ENCODE peak calls at places on chromosomes 13 and 19, in four cellular contexts. R, S, A and B are unnamed samples.

GRCh38 chr13:34748561-34748960 is 193.5 kb upstream of the NBEA start:
- DNase-seq in R (no peak), S (no peak), A (no peak), B (no peak)

GRCh38 chr13:98556968-98557591 is 19.8 kb downstream of the STK24 start:
- DNase-seq in A (no peak), S (no peak), R (no peak), B (no peak)

GRCh38 chr13:111658150-111659100 is 338.0 kb downstream of the TEX29 start:
- DNase-seq in S (no peak), R (no peak), A (no peak), B (no peak)

GRCh38 chr13:96090240-96091101 is 564 bp downstream of the HS6ST3 start:
- DNase-seq in A (no peak), S (no peak), R (no peak), B (peak; percentile 77)

GRCh38 chr13:97223711-97224461 is 1.8 kb downstream of the MBNL2 start:
- DNase-seq in S (peak; percentile 71), A (peak; percentile 54), R (peak; percentile 20), B (no peak)

GRCh38 chr13:41915096-41915495 is 45.8 kb downstream of the VWA8 start:
- DNase-seq in R (no peak), S (no peak), A (no peak), B (no peak)

GRCh38 chr13:95677564-95678386 is 836 bp downstream of the DNAJC3 start:
- DNase-seq in A (no peak), S (peak; percentile 57), R (no peak), B (no peak)

GRCh38 chr13:66689628-66690027 is 540.5 kb downstream of the PCDH9 start:
- DNase-seq in R (no peak), A (no peak), S (no peak), B (no peak)

GRCh38 chr19:6060600-6061391 is 49.5 kb downstream of the RFX2 start:
- DNase-seq in S (peak; percentile 32), A (peak; percentile 59), R (peak; percentile 70), B (no peak)

GRCh38 chr13:24511019-24511823 is 1.4 kb downstream of the PARP4 start:
- DNase-seq in R (peak; percentile 28), A (no peak), S (peak; percentile 66), B (no peak)

GRCh38 chr19:42120276-42121010 is 11.8 kb downstream of the POU2F2 start:
- DNase-seq in A (no peak), S (no peak), R (no peak), B (no peak)

GRCh38 chr19:45645631-45646344 is 6.6 kb upstream of the EML2 start:
- DNase-seq in S (peak; percentile 71), A (peak; percentile 28), R (peak; percentile 91), B (peak; percentile 72)

GRCh38 chr19:15424121-15424520 is 5.3 kb upstream of the AKAP8L start:
- DNase-seq in A (no peak), R (no peak), S (no peak), B (peak; percentile 64)

GRCh38 chr19:45474941-45475516 is 7.2 kb downstream of the FOSB start:
- DNase-seq in A (no peak), S (no peak), R (no peak), B (peak; percentile 4)

GRCh38 chr19:47757617-47758432 is 12.5 kb downstream of the NOP53 start:
- DNase-seq in A (no peak), S (peak; percentile 67), R (no peak), B (no peak)

GRCh38 chr19:39380521-39381502 is 10.1 kb downstream of the PAF1 start:
- DNase-seq in A (no peak), S (no peak), R (no peak), B (no peak)

GRCh38 chr13:43698743-43699142 is 88.0 kb downstream of the ENOX1 start:
- DNase-seq in A (no peak), S (no peak), R (no peak), B (no peak)

GRCh38 chr13:44237276-44237767 is 136.3 kb upstream of the SERP2 start:
- DNase-seq in R (no peak), A (peak; percentile 65), S (peak; percentile 35), B (no peak)

GRCh38 chr19:54482889-54483288 is 9.8 kb upstream of the CDC42EP5 start:
- DNase-seq in S (no peak), A (no peak), R (no peak), B (no peak)

GRCh38 chr19:54478677-54479266 is 5.7 kb upstream of the CDC42EP5 start:
- DNase-seq in S (no peak), R (peak; percentile 46), A (no peak), B (no peak)

GRCh38 chr19:54484451-54484850 is 11.4 kb upstream of the CDC42EP5 start:
- DNase-seq in S (no peak), A (no peak), R (no peak), B (no peak)

GRCh38 chr19:54480048-54480447 is 7.0 kb upstream of the CDC42EP5 start:
- DNase-seq in R (no peak), S (no peak), A (no peak), B (no peak)

DNA sequence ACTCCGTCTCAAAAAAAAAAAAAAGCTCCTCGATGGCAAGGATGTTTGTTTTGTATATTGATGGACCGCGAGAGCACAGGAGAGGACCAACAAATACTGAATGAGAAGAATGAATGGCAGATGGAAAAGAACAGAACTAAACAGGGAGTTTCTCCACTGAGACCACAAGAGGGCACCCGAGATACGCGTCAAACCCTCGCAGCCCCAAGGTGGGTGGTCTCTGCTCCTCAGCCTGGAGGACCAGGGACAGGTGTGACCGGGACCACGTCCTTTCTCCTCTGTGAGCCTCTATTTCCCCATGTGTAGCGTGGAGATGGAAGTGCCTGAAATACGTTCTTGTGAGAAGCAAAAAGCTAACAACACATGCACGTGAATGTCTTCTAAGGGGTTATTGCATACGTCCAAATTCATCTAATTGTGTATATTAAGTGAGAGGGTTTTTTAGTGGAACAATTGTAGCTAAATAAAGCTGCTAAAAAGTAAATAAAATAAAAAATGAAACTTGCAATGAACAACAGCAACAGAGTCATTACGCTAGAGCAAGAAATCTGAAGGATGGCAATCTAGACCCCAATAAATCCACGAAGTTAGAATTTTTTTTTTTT is 8.3 kb upstream of the CDC42EP5 start:
- DNase-seq in A (no peak), R (peak; percentile 47), S (peak; percentile 37), B (no peak)
- TF ChIP-seq CTCF in A (peak; percentile 48), R (peak; percentile 77), S (peak; percentile 34), B (peak; percentile 26)

DNA sequence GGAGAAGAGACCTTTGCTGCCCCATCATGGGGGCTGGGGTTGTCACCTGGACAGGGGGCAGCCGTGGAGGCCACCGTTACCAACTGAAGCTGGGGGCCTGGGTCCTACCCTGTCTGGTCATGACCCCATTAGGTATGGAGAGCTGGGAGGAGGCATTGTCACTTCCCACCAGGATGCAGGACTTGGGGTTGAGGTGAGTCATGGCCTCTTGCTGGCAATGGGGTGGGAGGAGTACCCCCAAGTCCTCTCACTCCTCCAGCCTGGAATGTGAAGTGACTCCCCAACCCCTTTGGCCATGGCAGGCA is 9.0 kb downstream of the EGLN2 start:
- DNase-seq in R (no peak), A (no peak), S (no peak), B (no peak)
- H3K4me1 ChIP-seq in R (peaks cover 21% of the 10 kb centered on the region), A (peaks cover 21% of the 10 kb centered on the region), S (peaks cover 33% of the 10 kb centered on the region), B (peaks cover 29% of the 10 kb centered on the region)

DNA sequence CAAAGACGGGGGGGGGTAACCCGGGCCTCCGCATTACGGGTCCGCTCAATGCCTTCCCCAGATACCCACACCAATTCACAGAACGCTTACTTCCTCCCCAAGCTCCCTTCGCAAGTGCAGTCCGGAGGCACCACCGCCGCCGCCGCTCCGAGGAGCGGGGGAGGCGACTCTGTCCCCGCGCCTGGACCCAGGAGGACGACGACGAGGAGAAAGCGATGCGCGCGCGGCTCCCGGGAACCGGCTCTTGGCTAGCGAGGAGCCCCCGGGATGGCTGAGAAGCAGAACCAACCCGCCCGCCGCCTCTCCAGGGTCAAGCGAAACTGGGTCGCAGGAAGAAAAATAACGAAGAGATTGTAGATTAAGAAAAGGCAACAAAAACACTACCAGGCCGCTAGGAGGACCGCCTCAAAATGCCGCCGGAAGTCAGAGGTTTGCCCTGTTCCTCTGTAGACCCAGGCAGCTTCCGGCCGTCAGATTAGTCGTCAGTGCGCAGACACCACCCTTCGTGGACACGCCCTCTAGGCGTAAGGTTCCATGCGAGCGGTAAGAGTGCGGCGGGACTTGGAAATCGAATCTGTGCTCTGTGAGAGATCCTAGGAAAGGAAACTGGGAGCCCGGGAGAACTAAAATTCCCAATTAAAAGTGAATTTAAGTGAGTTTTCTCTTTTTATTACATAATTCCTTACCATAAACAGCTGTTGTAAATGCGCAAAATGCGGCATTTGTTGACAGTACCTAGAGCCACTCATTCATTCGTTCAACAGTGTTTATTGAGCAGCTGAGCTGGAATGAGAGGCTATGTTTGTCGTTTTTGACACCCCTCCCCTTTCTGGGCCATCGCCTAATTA is at the start of gene ZC3H13:
- DNase-seq in A (peak; percentile 89), R (peak; percentile 93), S (peak; percentile 96), B (peak; percentile 89)
- TF ChIP-seq CTCF in A (peak; percentile 57), R (peak; percentile 44), S (no peak), B (peak; percentile 25)

DNA sequence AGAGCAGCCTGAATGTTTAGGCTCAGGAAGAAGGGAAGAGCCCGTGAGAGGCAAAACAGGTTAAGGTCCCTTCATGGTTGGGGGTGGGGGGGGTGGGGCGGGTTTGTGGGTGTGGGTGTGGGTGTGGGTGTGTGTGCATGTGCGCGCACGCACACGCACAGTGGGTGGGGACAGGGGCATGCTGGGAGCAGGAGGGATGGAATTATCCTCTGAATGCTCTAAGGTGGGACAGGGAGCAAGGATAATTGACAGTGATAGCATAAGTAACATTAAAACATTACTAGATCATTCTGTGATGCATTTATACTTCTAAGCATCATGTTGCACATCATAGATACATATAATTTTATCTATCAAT is 64.7 kb downstream of the CCDC70 start:
- DNase-seq in A (no peak), R (no peak), S (no peak), B (no peak)
- H3K4me1 ChIP-seq in A (no peaks in the 10 kb centered on the region), R (no peaks in the 10 kb centered on the region), S (no peaks in the 10 kb centered on the region), B (no peaks in the 10 kb centered on the region)

DNA sequence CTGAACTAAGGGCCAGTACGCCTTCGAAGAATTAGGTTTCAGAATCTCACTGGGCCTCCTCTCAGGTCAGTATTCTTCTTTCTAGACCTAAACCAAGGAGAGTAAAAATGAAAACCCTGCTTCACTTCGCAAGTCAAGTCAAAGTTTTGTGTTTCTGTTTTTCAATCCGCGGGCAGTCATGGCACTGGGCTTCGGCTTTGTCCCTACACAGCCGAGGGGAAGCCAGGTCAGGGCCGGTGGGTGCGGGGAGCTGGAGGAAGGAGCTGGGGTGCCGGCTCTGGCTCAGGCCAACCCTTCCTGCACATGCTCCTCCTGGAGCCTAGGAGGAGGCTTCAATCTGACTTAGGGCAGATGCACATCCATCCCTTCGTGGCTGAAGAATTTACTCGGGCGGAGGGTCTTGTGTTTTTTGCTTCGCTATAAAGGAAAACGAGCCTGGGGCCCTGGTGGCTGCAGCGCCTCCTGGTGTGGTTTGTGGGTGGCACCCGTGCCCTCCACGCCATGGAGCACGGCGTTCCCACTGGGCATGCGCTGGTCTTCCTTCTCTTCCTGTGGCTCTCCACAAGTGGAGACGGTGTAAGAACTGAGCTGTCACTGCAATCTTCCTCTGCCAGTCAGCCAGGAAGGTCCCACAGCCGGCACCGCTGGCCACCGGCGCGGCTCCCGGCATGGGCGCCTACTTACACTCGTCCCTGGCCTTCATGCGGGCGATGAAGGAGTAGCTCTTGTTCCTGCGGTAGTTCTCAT is 22.5 kb downstream of the C19orf44 start:
- DNase-seq in A (no peak), R (no peak), S (no peak), B (no peak)
- TF ChIP-seq CTCF in A (no peak), R (peak; percentile 28), S (no peak), B (no peak)

DNA sequence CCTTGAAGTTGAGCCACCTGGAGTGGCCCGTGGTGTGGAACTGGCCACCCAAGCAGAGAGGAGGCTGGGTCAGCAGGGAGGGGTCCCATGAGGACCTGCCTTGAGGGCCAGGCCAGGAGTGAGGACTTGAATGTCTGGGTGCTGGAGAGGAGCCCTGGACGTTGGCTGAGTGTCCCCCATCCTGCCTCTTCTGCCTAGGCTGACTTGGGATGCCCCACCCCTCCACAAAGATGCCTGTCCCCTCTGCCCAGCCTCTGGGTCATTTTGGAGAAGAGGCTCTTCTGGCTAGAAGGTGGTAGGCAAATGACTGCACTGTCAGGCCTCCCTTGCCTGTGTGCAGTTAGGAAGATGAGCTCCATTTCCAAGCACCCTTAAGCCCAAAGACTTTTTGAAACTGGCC is 1.7 kb downstream of the SSBP4 start:
- DNase-seq in S (no peak), R (no peak), A (no peak), B (no peak)
- H3K4me1 ChIP-seq in S (peaks cover 28% of the 10 kb centered on the region), R (peaks cover 64% of the 10 kb centered on the region), A (peaks cover 32% of the 10 kb centered on the region), B (peaks cover 33% of the 10 kb centered on the region)